ENCODE peak calls at places on chromosomes 1 and 21, in seven cellular contexts. C is EH; X is amygdala; Y is ELR; M is lung; F is stimulated activated naive CD4-positive, alpha-beta T cell treated with Interleukin-2 at 50 U/mL for 16 hours; I is left ventricle myocardium superior. S is an unnamed sample.

GRCh38 chr1:48718116-48718630 is 58.5 kb downstream of the BEND5 start:
- DNase-seq in F (no peak), X (no peak), M (no peak), Y (no peak), C (no peak), I (no peak), S (no peak)

GRCh38 chr1:1591452-1591851 is 8.5 kb downstream of the FNDC10 start:
- DNase-seq in I (no peak), Y (peak; percentile 40), M (no peak), C (peak; percentile 62), F (no peak), X (no peak), S (no peak)

GRCh38 chr21:43196789-43197188 is 28.0 kb downstream of the CRYAA start:
- DNase-seq in Y (no peak), F (no peak), C (no peak), I (peak; percentile 43), X (no peak), M (no peak), S (peak; percentile 71)

GRCh38 chr1:10960954-10961833 is 51.3 kb upstream of the TARDBP start:
- DNase-seq in I (peak; percentile 88), M (peak; percentile 82), Y (peak; percentile 78), X (peak; percentile 76), C (peak; percentile 70), F (peak; percentile 75), S (peak; percentile 82)

GRCh38 chr1:99424087-99424486 is 159.8 kb downstream of the PLPPR4 start:
- DNase-seq in X (no peak), M (no peak), I (no peak), F (no peak), Y (no peak), C (no peak), S (no peak)

GRCh38 chr21:40139636-40140035 is 272.4 kb downstream of the PCP4 start:
- DNase-seq in I (no peak), C (no peak), M (no peak), X (no peak), F (no peak), Y (no peak), S (no peak)

GRCh38 chr1:221487781-221488520 is 253.9 kb downstream of the DUSP10 start:
- DNase-seq in M (no peak), X (no peak), C (peak; percentile 86), I (no peak), F (no peak), Y (peak; percentile 94), S (no peak)

GRCh38 chr1:24216254-24216653 is 29.2 kb upstream of the IFNLR1 start:
- DNase-seq in I (no peak), F (no peak), C (no peak), M (no peak), X (no peak), Y (no peak), S (no peak)

GRCh38 chr1:111025109-111025508 is 61.4 kb upstream of the LRIF1 start:
- DNase-seq in I (no peak), C (no peak), F (no peak), M (no peak), Y (no peak), X (no peak), S (no peak)

GRCh38 chr21:38989745-38990423 is 184.2 kb downstream of the ETS2 start:
- DNase-seq in M (no peak), X (no peak), C (peak; percentile 88), F (no peak), I (peak; percentile 52), Y (peak; percentile 59), S (peak; percentile 43)

GRCh38 chr21:22890656-22891055 is 1892.4 kb downstream of the NCAM2 start:
- DNase-seq in F (no peak), M (no peak), Y (no peak), X (no peak), I (no peak), C (no peak), S (no peak)

GRCh38 chr1:226034482-226034881 is 28.0 kb upstream of the H3-3A start:
- DNase-seq in C (peak; percentile 92), M (peak; percentile 76), I (peak; percentile 88), X (peak; percentile 59), Y (peak; percentile 84), F (no peak), S (peak; percentile 80)

GRCh38 chr21:14119038-14119437 is 91.7 kb downstream of the LIPI start:
- DNase-seq in I (no peak), X (no peak), Y (no peak), C (no peak), F (no peak), M (no peak), S (no peak)

GRCh38 chr21:29017639-29018237 is 1.4 kb downstream of the RWDD2B start:
- DNase-seq in F (no peak), X (no peak), Y (no peak), C (no peak), I (no peak), M (no peak), S (no peak)

GRCh38 chr1:19557609-19558051 is 72.3 kb upstream of the CAPZB start:
- DNase-seq in F (no peak), Y (peak; percentile 56), C (peak; percentile 35), M (no peak), X (no peak), I (no peak), S (no peak)

GRCh38 chr1:235940282-235940681 is 73.6 kb upstream of the LYST start:
- DNase-seq in M (peak; percentile 48), C (no peak), Y (no peak), X (no peak), I (no peak), F (no peak), S (no peak)

S was measured in mucosa of gallbladder.